ENCODE peak calls at places on chromosome 5, in eight cellular contexts. F, E, R, J, I, K, W and C are unnamed samples.

GRCh38 chr5:177496111-177497010 is 1.0 kb downstream of the PDLIM7 start:
- DNase-seq in K (peak; percentile 95), J (no peak), E (peak; percentile 93), W (peak; percentile 94), R (peak; percentile 91), I (peak; percentile 77), F (peak; percentile 65), C (peak; percentile 76)

GRCh38 chr5:162240734-162241133 is 173.2 kb downstream of the GABRG2 start:
- DNase-seq in W (no peak), F (no peak), K (no peak), E (no peak), R (no peak), J (no peak), I (no peak), C (no peak)

GRCh38 chr5:95620030-95620869 is at the start of gene GPR150:
- DNase-seq in I (peak; percentile 48), E (peak; percentile 52), J (peak; percentile 74), R (peak; percentile 14), W (peak; percentile 85), F (peak; percentile 71), K (peak; percentile 66), C (peak; percentile 84)

GRCh38 chr5:31232273-31232888 is 38.9 kb downstream of the CDH6 start:
- DNase-seq in F (no peak), R (peak; percentile 63), E (peak; percentile 83), J (no peak), I (peak; percentile 54), K (peak; percentile 89), W (no peak), C (peak; percentile 46)

GRCh38 chr5:123125172-123125508 is 36.1 kb downstream of the PRDM6 start:
- DNase-seq in K (no peak), E (peak; percentile 64), W (no peak), I (no peak), J (no peak), F (no peak), R (no peak), C (no peak)

GRCh38 chr5:179162351-179163235 is 102.4 kb downstream of the ZNF354C start:
- DNase-seq in F (no peak), K (no peak), J (peak; percentile 9), W (no peak), R (no peak), E (no peak), I (no peak), C (no peak)

GRCh38 chr5:138275379-138275782 is 960 bp upstream of the GFRA3 start:
- DNase-seq in E (no peak), F (no peak), J (peak; percentile 12), I (no peak), W (no peak), K (peak; percentile 22), R (no peak), C (no peak)

GRCh38 chr5:176413255-176413565 is 3.1 kb downstream of the CLTB start:
- DNase-seq in J (no peak), F (no peak), K (no peak), E (peak; percentile 65), R (peak; percentile 32), W (peak; percentile 76), I (no peak), C (no peak)

GRCh38 chr5:57317341-57317740 is 143.5 kb downstream of the GPBP1 start:
- DNase-seq in R (peak; percentile 22), F (no peak), I (no peak), E (peak; percentile 34), J (no peak), W (no peak), K (no peak), C (no peak)

GRCh38 chr5:94498199-94498598 is 120.2 kb downstream of the KIAA0825 start:
- DNase-seq in J (no peak), E (peak; percentile 15), F (no peak), W (no peak), K (no peak), R (no peak), I (no peak), C (no peak)

GRCh38 chr5:89697581-89697980 is 712.0 kb downstream of the CETN3 start:
- DNase-seq in F (no peak), W (no peak), R (no peak), K (no peak), I (no peak), J (no peak), E (no peak), C (no peak)

GRCh38 chr5:33075731-33076130 is 364.6 kb downstream of the NPR3 start:
- DNase-seq in W (no peak), E (peak; percentile 40), R (no peak), K (no peak), J (no peak), I (no peak), F (no peak), C (no peak)

GRCh38 chr5:166356096-166356495 is 1935.3 kb upstream of the WWC1 start:
- DNase-seq in W (no peak), I (no peak), F (no peak), E (no peak), R (no peak), K (no peak), J (no peak), C (no peak)

GRCh38 chr5:57754616-57755015 is 272.0 kb upstream of the ACTBL2 start:
- DNase-seq in W (no peak), E (peak; percentile 31), J (no peak), F (no peak), I (no peak), R (no peak), K (no peak), C (no peak)

GRCh38 chr5:139733698-139734491 is 61.7 kb upstream of the PSD2 start:
- DNase-seq in F (peak; percentile 56), E (no peak), I (no peak), R (no peak), W (no peak), K (peak; percentile 44), J (peak; percentile 40), C (no peak)

GRCh38 chr5:52811067-52811749 is 23.5 kb downstream of the ITGA1 start:
- DNase-seq in F (no peak), R (peak; percentile 67), E (peak; percentile 88), W (no peak), I (no peak), J (no peak), K (no peak), C (no peak)

GRCh38 chr5:142013734-142014495 is 1.1 kb upstream of the GNPDA1 start:
- DNase-seq in I (no peak), J (peak; percentile 32), F (peak; percentile 45), W (peak; percentile 68), R (no peak), E (peak; percentile 90), K (no peak), C (no peak)

GRCh38 chr5:73770172-73770571 is 144.2 kb downstream of the ARHGEF28 start:
- DNase-seq in W (no peak), I (no peak), F (no peak), J (no peak), R (no peak), E (no peak), K (no peak), C (no peak)

GRCh38 chr5:131081371-131081770 is 83.7 kb downstream of the HINT1 start:
- DNase-seq in I (no peak), E (peak; percentile 53), W (no peak), F (no peak), R (no peak), J (no peak), K (no peak), C (no peak)

GRCh38 chr5:74889523-74890105 is 23.4 kb upstream of the FAM169A start:
- DNase-seq in E (no peak), K (no peak), F (no peak), W (no peak), I (no peak), R (no peak), J (no peak), C (peak; percentile 25)

GRCh38 chr5:38556599-38557308 is at the start of gene LIFR:
- DNase-seq in K (peak; percentile 87), E (peak; percentile 83), J (peak; percentile 87), R (peak; percentile 69), W (peak; percentile 91), I (peak; percentile 80), F (peak; percentile 51), C (peak; percentile 72)
- TF ChIP-seq CTCF in K (no peak), E (no peak), J (no peak), R (no peak), W (no peak), I (no peak), F (no peak), C (no peak)

GRCh38 chr5:151298063-151298462 is 5.5 kb downstream of the SLC36A3 start:
- DNase-seq in J (peak; percentile 22), E (no peak), W (no peak), I (peak; percentile 32), R (peak; percentile 44), F (no peak), K (peak; percentile 88), C (no peak)
- TF ChIP-seq CTCF in J (no peak), E (no peak), W (peak; percentile 22), I (peak; percentile 23), R (no peak), F (peak; percentile 21), K (peak; percentile 66), C (no peak)

GRCh38 chr5:76990899-76991475 is 38.1 kb downstream of the CRHBP start:
- DNase-seq in W (no peak), J (no peak), F (no peak), E (no peak), R (peak; percentile 6), I (no peak), K (no peak), C (no peak)

GRCh38 chr5:76982450-76982849 is 29.6 kb downstream of the CRHBP start:
- DNase-seq in F (no peak), I (no peak), E (no peak), J (no peak), W (no peak), R (no peak), K (no peak), C (no peak)

GRCh38 chr5:76983468-76983867 is 30.6 kb downstream of the CRHBP start:
- DNase-seq in E (peak; percentile 57), K (no peak), J (no peak), I (no peak), F (no peak), W (no peak), R (no peak), C (no peak)

DNA sequence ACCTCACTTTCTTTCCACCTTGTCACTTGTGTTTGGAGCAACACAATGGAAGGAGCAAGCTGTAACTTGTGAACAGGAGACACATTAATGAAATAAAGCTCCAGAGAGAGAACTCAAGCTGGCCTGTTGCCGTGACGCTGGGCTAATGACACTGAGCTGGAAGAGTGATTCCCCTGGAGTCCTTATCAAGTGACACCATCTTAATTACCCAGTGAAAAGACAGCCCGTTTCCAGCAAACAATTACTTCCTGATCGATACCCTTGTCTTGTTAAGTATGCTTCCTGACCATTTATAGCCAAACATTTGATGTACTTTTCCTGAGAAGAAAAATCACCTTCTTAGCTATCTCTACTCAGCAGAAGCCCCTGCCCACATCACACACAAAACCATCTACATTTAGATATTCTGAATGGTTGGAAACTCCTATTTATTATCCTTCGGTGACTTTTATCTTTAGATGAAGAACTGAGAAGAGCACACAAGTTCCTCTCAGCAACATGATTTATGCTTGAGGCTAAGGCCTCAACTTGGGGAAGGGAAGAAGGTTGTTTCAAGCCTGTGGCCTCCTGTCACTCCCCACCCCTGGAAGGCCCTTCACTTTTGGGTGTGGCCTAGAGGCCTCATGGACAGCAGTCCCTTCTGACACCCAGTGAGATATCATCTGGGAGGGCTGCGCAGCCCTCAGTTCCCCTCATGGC is 34.1 kb downstream of the CRHBP start:
- DNase-seq in I (no peak), R (no peak), J (no peak), F (no peak), K (no peak), W (no peak), E (no peak), C (no peak)
- TF ChIP-seq CTCF in I (no peak), R (no peak), J (no peak), F (no peak), K (no peak), W (no peak), E (no peak), C (no peak)

GRCh38 chr5:157584628-157585027 is 9.1 kb upstream of the ADAM19 start:
- DNase-seq in R (no peak), I (no peak), K (no peak), E (no peak), W (no peak), J (no peak), F (no peak), C (no peak)
- TF ChIP-seq CTCF in R (no peak), I (no peak), K (no peak), E (no peak), W (no peak), J (no peak), F (no peak), C (no peak)